ENCODE peak calls at places on chromosomes 7 and 10, in seven cellular contexts. H, T, R, X, V, E and O are unnamed samples.

GRCh38 chr7:935321-936130 is 19.0 kb downstream of the ADAP1 start:
- DNase-seq in R (no peak), X (no peak), T (no peak), E (no peak), V (no peak), H (no peak), O (no peak)

GRCh38 chr10:125043824-125044658 is 102.1 kb downstream of the ZRANB1 start:
- DNase-seq in X (no peak), E (no peak), H (no peak), V (no peak), T (no peak), R (no peak), O (no peak)

GRCh38 chr7:104156842-104157277 is 51.0 kb downstream of the ORC5 start:
- DNase-seq in H (no peak), T (no peak), X (no peak), R (no peak), E (peak; percentile 48), V (peak; percentile 19), O (no peak)

GRCh38 chr7:7651479-7651878 is 10.9 kb downstream of the UMAD1 start:
- DNase-seq in X (no peak), E (no peak), T (no peak), H (no peak), R (no peak), V (no peak), O (no peak)

GRCh38 chr10:35007858-35008301 is 82.3 kb downstream of the CUL2 start:
- DNase-seq in E (no peak), H (no peak), V (no peak), R (no peak), T (no peak), X (no peak), O (no peak)

GRCh38 chr10:24930427-24930826 is 22.0 kb downstream of the PRTFDC1 start:
- DNase-seq in X (no peak), V (no peak), E (no peak), H (no peak), T (no peak), R (no peak), O (no peak)

GRCh38 chr7:125122225-125122624 is 192.6 kb upstream of the POT1 start:
- DNase-seq in T (no peak), R (no peak), E (no peak), H (no peak), V (no peak), X (no peak), O (no peak)

GRCh38 chr10:74949434-74949833 is 123.0 kb downstream of the KAT6B start:
- DNase-seq in E (no peak), V (no peak), R (no peak), T (no peak), H (no peak), X (no peak), O (no peak)

GRCh38 chr10:80945267-80945880 is 407.7 kb downstream of the SH2D4B start:
- DNase-seq in T (no peak), R (no peak), E (peak; percentile 4), X (no peak), H (no peak), V (peak; percentile 9), O (no peak)

GRCh38 chr10:63542835-63543575 is 21.8 kb downstream of the REEP3 start:
- DNase-seq in R (no peak), X (no peak), H (no peak), T (no peak), V (no peak), E (peak; percentile 30), O (no peak)

GRCh38 chr10:112360308-112361270 is 13.3 kb upstream of the ACSL5 start:
- DNase-seq in V (no peak), T (no peak), H (no peak), X (no peak), E (peak; percentile 10), R (peak; percentile 74), O (no peak)

GRCh38 chr7:96401200-96401599 is 79.3 kb upstream of the SLC25A13 start:
- DNase-seq in E (no peak), H (no peak), X (no peak), V (no peak), T (no peak), R (no peak), O (no peak)

GRCh38 chr7:20435305-20435704 is 104.6 kb downstream of the ITGB8 start:
- DNase-seq in T (no peak), E (no peak), V (no peak), X (no peak), R (peak; percentile 61), H (no peak), O (no peak)

GRCh38 chr10:97542169-97543024 is 30.2 kb upstream of the ANKRD2 start:
- DNase-seq in T (peak; percentile 62), E (peak; percentile 75), X (no peak), V (peak; percentile 82), R (peak; percentile 57), H (no peak), O (no peak)

GRCh38 chr7:151017953-151018420 is 6.3 kb downstream of the ATG9B start:
- DNase-seq in T (peak; percentile 90), E (peak; percentile 55), X (peak; percentile 71), H (peak; percentile 67), V (peak; percentile 78), R (peak; percentile 61), O (no peak)

GRCh38 chr10:43689955-43690771 is 41.5 kb upstream of the ZNF32 start:
- DNase-seq in T (peak; percentile 89), V (peak; percentile 82), H (peak; percentile 80), X (peak; percentile 71), E (peak; percentile 82), R (peak; percentile 83), O (peak; percentile 60)

GRCh38 chr7:68311958-68312357 is 1286.3 kb upstream of the AUTS2 start:
- DNase-seq in R (no peak), E (no peak), X (no peak), V (no peak), H (no peak), T (no peak), O (no peak)

GRCh38 chr7:36266683-36267082 is 113.6 kb downstream of the EEPD1 start:
- DNase-seq in V (no peak), R (no peak), H (no peak), T (no peak), E (peak; percentile 24), X (no peak), O (no peak)

GRCh38 chr7:93359520-93360198 is 127.5 kb downstream of the VPS50 start:
- DNase-seq in T (no peak), H (no peak), V (no peak), R (no peak), E (no peak), X (no peak), O (no peak)

GRCh38 chr7:149727541-149728476 is 45.6 kb downstream of the ZNF467 start:
- DNase-seq in T (no peak), H (no peak), X (no peak), V (no peak), R (no peak), E (no peak), O (no peak)

GRCh38 chr10:103765168-103765567 is 90.2 kb downstream of the SH3PXD2A start:
- DNase-seq in E (no peak), H (no peak), R (no peak), V (no peak), X (no peak), T (no peak), O (no peak)